ENCODE peak calls at places on chromosomes 12 and 14, in eight cellular contexts. Y, J, C, N, I, K, O and X are unnamed samples.

GRCh38 chr12:14691560-14691959 is 4.8 kb downstream of the GUCY2C start:
- DNase-seq in Y (no peak), O (no peak), J (peak), I (no peak), K (no peak), N (peak), C (peak), X (no peak)

GRCh38 chr14:71290960-71291466 is 383.8 kb downstream of the PCNX1 start:
- DNase-seq in I (peak), Y (peak), J (peak), O (peak), N (peak), C (peak), K (no peak), X (peak)

GRCh38 chr12:99372257-99372933 is 275.2 kb upstream of the GARIN6 start:
- DNase-seq in O (no peak), J (no peak), I (no peak), N (no peak), C (no peak), K (no peak), Y (no peak), X (no peak)

GRCh38 chr12:71652656-71653055 is 11.0 kb downstream of the ZFC3H1 start:
- DNase-seq in Y (no peak), I (no peak), N (no peak), O (no peak), C (no peak), K (no peak), J (no peak), X (no peak)

GRCh38 chr12:13203028-13203922 is 6.7 kb downstream of the EMP1 start:
- DNase-seq in I (no peak), N (peak), O (no peak), K (peak), J (no peak), Y (no peak), C (no peak), X (no peak)

GRCh38 chr12:19042196-19042595 is 87.3 kb upstream of the PLEKHA5 start:
- DNase-seq in K (no peak), C (no peak), Y (no peak), O (no peak), N (no peak), J (no peak), I (no peak), X (no peak)

GRCh38 chr12:95637471-95638155 is 86.3 kb upstream of the USP44 start:
- DNase-seq in Y (peak), K (no peak), O (no peak), J (no peak), I (peak), C (no peak), N (peak), X (peak)

GRCh38 chr14:61573321-61573720 is 122.0 kb upstream of the HIF1A start:
- DNase-seq in K (no peak), I (no peak), N (no peak), Y (no peak), O (no peak), C (no peak), J (no peak), X (no peak)

GRCh38 chr12:53060721-53061276 is 10.9 kb downstream of the TNS2 start:
- DNase-seq in I (no peak), K (no peak), J (no peak), C (no peak), N (no peak), Y (no peak), O (no peak), X (no peak)

GRCh38 chr12:46549527-46550265 is 177.1 kb upstream of the SLC38A2 start:
- DNase-seq in O (no peak), I (peak), K (no peak), N (peak), Y (peak), C (peak), J (no peak), X (peak)

GRCh38 chr12:6627598-6627997 is 8.2 kb downstream of the LPAR5 start:
- DNase-seq in O (no peak), C (no peak), J (no peak), I (no peak), Y (no peak), K (no peak), N (no peak), X (no peak)

GRCh38 chr12:34340534-34341361 is 318.5 kb downstream of the ALG10 start:
- DNase-seq in O (no peak), I (no peak), K (no peak), J (no peak), N (no peak), C (no peak), Y (no peak), X (no peak)

GRCh38 chr14:31294736-31295398 is 87.3 kb upstream of the HECTD1 start:
- DNase-seq in K (no peak), N (peak), I (no peak), C (no peak), J (no peak), Y (peak), O (no peak), X (peak)

GRCh38 chr12:28708918-28709371 is 440.1 kb upstream of the FAR2 start:
- DNase-seq in J (no peak), O (peak), I (peak), C (no peak), N (peak), K (no peak), Y (peak), X (peak)

GRCh38 chr14:96197969-96198368 is 6.7 kb upstream of the BDKRB2 start:
- DNase-seq in C (no peak), N (no peak), K (no peak), Y (no peak), I (no peak), O (no peak), J (no peak), X (no peak)

GRCh38 chr14:49621114-49621881 is 699 bp downstream of the MGAT2 start:
- DNase-seq in N (peak), I (no peak), Y (peak), K (peak), J (peak), C (peak), O (no peak), X (peak)

GRCh38 chr12:57149309-57149900 is 2.0 kb upstream of the LRP1-AS start:
- DNase-seq in N (peak), Y (peak), J (no peak), C (no peak), K (no peak), O (no peak), I (no peak), X (peak)

GRCh38 chr12:111405149-111405855 is 421 bp upstream of the SH2B3 start:
- DNase-seq in Y (peak), N (peak), O (peak), I (peak), J (peak), C (peak), K (peak), X (peak)

GRCh38 chr14:21846227-21846885 is 172.7 kb upstream of the OR4E1 start:
- DNase-seq in I (no peak), K (peak), Y (peak), O (no peak), J (no peak), N (no peak), C (peak), X (peak)

GRCh38 chr12:70443274-70443673 is 77.2 kb downstream of the KCNMB4 start:
- DNase-seq in J (no peak), C (no peak), N (peak), K (no peak), I (no peak), O (no peak), Y (no peak), X (no peak)

GRCh38 chr14:61154606-61155005 is 126.5 kb downstream of the TMEM30B start:
- DNase-seq in C (no peak), K (no peak), O (no peak), N (peak), I (no peak), Y (peak), J (no peak), X (no peak)

GRCh38 chr14:29462271-29462670 is 465.4 kb downstream of the PRKD1 start:
- DNase-seq in J (no peak), Y (no peak), O (peak), C (no peak), I (no peak), K (no peak), N (no peak), X (no peak)

GRCh38 chr12:66688836-66689439 is 10.1 kb upstream of the GRIP1 start:
- DNase-seq in O (peak), I (no peak), N (peak), C (peak), Y (peak), J (peak), K (peak), X (peak)

GRCh38 chr12:44618960-44619359 is 257.2 kb downstream of the NELL2 start:
- DNase-seq in K (peak), N (no peak), I (no peak), O (no peak), C (no peak), Y (no peak), J (no peak), X (no peak)

GRCh38 chr12:117857632-117858274 is 111.0 kb downstream of the KSR2 start:
- DNase-seq in I (no peak), N (peak), C (peak), K (peak), Y (peak), O (peak), J (peak), X (peak)

GRCh38 chr12:124752437-124753229 is 111.0 kb downstream of the SCARB1 start:
- DNase-seq in J (no peak), O (peak), C (no peak), N (no peak), Y (no peak), K (no peak), I (no peak), X (no peak)

GRCh38 chr12:120367924-120368788 is 808 bp downstream of the MSI1 start:
- DNase-seq in O (no peak), K (peak), J (no peak), I (no peak), Y (no peak), N (no peak), C (no peak), X (no peak)

GRCh38 chr14:74444866-74445265 is 18.9 kb upstream of the SYNDIG1L start:
- DNase-seq in Y (no peak), O (no peak), K (no peak), I (no peak), J (no peak), C (no peak), N (no peak), X (no peak)

GRCh38 chr14:101196051-101196450 is 292.5 kb upstream of the RTL1 start:
- DNase-seq in I (no peak), N (no peak), Y (no peak), K (no peak), O (no peak), J (no peak), C (no peak), X (no peak)

GRCh38 chr12:7994731-7995205 is 37.7 kb upstream of the FOXJ2 start:
- DNase-seq in Y (peak), K (peak), C (no peak), N (peak), O (no peak), J (no peak), I (peak), X (peak)

GRCh38 chr12:92193846-92194245 is 48.2 kb upstream of the BTG1 start:
- DNase-seq in Y (no peak), C (no peak), O (no peak), I (no peak), J (no peak), N (no peak), K (no peak), X (no peak)

GRCh38 chr14:24264298-24264697 is 1.3 kb upstream of the TGM1 start:
- DNase-seq in K (no peak), N (no peak), Y (no peak), I (no peak), C (no peak), J (no peak), O (no peak), X (no peak)

GRCh38 chr14:30482270-30482669 is 76.7 kb upstream of the G2E3 start:
- DNase-seq in N (no peak), I (no peak), C (no peak), O (no peak), K (no peak), Y (no peak), J (no peak), X (no peak)

GRCh38 chr12:67541625-67541991 is 106.9 kb upstream of the DYRK2 start:
- DNase-seq in J (no peak), O (no peak), K (no peak), I (no peak), C (no peak), N (no peak), Y (no peak), X (no peak)